ENCODE peak calls at places on chromosomes 12 and 14, in four cellular contexts. I is fibroblast of lung, J is AG04450, M is A549. Y is an unnamed sample.

GRCh38 chr14:63473194-63473788 is 69.9 kb downstream of the PPP2R5E start:
- DNase-seq in I (no peak), J (no peak), M (no peak), Y (no peak)

GRCh38 chr14:101111620-101112290 is 208.2 kb upstream of the RTL1 start:
- DNase-seq in I (no peak), J (no peak), M (no peak), Y (no peak)

GRCh38 chr14:23929131-23929530 is 24.4 kb upstream of the DHRS4 start:
- DNase-seq in I (no peak), J (no peak), M (no peak), Y (no peak)

GRCh38 chr14:24086193-24086955 is 7.7 kb upstream of the PCK2 start:
- DNase-seq in I (no peak), J (no peak), M (no peak), Y (no peak)

GRCh38 chr14:75968461-75968860 is 13.3 kb downstream of the TGFB3 start:
- DNase-seq in I (peak), J (no peak), M (no peak), Y (no peak)

GRCh38 chr14:55586411-55586810 is 6.4 kb downstream of the KTN1 start:
- DNase-seq in I (no peak), J (no peak), M (no peak), Y (no peak)

GRCh38 chr12:47894652-47895051 is 10.1 kb downstream of the VDR start:
- DNase-seq in I (no peak), J (no peak), M (no peak), Y (no peak)

GRCh38 chr12:65074932-65075331 is 46.2 kb downstream of the WIF1 start:
- DNase-seq in I (no peak), J (no peak), M (peak), Y (no peak)

GRCh38 chr12:117180790-117181467 is 9.3 kb downstream of the FBXO21 start:
- DNase-seq in I (no peak), J (no peak), M (no peak), Y (no peak)

GRCh38 chr14:97052001-97052400 is 254.8 kb downstream of the VRK1 start:
- DNase-seq in I (no peak), J (no peak), M (no peak), Y (no peak)

GRCh38 chr14:99946652-99947489 is 118.4 kb upstream of the EVL start:
- DNase-seq in I (no peak), J (no peak), M (no peak), Y (no peak)

GRCh38 chr12:11446372-11446771 is 51.0 kb upstream of the PRB2 start:
- DNase-seq in I (no peak), J (no peak), M (no peak), Y (peak)

GRCh38 chr12:109222062-109222461 is 87.0 kb downstream of the FOXN4 start:
- DNase-seq in I (no peak), J (no peak), M (no peak), Y (no peak)

GRCh38 chr14:50532502-50533313 is at the start of gene MAP4K5:
- DNase-seq in I (peak), J (peak), M (peak), Y (peak)

GRCh38 chr14:50534998-50535397 is 2.6 kb upstream of the MAP4K5 start:
- DNase-seq in I (no peak), J (no peak), M (no peak), Y (no peak)

GRCh38 chr14:50531595-50532501 is 521 bp downstream of the MAP4K5 start:
- DNase-seq in I (peak), J (no peak), M (peak), Y (peak)

GRCh38 chr14:50533314-50533705 is 941 bp upstream of the MAP4K5 start:
- DNase-seq in I (no peak), J (no peak), M (no peak), Y (no peak)

GRCh38 chr14:50533806-50534205 is 1.4 kb upstream of the MAP4K5 start:
- DNase-seq in I (peak), J (no peak), M (no peak), Y (peak)
- H3K27ac ChIP-seq in I (no peak), J (no peak), M (no peak), Y (no peak)

DNA sequence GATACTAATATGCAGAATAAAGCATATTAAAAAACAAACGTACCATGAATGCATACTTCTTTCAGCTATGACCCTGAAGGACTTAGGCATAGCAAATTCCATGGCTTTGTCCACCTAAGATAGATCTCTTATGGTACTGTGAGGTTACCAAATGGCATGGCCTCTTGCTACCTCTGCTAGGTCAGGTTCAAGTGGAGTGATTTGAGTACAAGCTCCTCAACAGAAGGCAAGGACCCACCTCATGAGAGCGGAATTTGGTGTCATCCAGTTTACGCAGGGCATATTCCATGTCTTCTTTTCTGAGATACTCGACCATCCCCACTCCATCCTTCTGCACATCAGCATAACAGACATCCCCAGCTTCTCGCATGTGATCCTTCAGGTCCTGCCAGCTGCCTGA is 5.8 kb downstream of the SRSF9 start:
- DNase-seq in I (no peak), J (no peak), M (no peak), Y (no peak)
- H3K27ac ChIP-seq in I (no peak), J (no peak), M (no peak), Y (no peak)

GRCh38 chr12:101939856-101940265 is 62.5 kb downstream of the DRAM1 start:
- DNase-seq in I (peak), J (peak), M (peak), Y (no peak)
- H3K27ac ChIP-seq in I (no peak), J (no peak), M (no peak), Y (no peak)

GRCh38 chr14:36254020-36254614 is 66.3 kb downstream of the MBIP start:
- DNase-seq in I (peak), J (no peak), M (no peak), Y (no peak)
- H3K27ac ChIP-seq in I (no peak), J (no peak), M (no peak), Y (no peak)